ENCODE peak calls at places on chromosome X, in eight cellular contexts. J, S, V, P, L, K, G and D are unnamed samples.

GRCh38 chrX:72576161-72576896 is 3.7 kb upstream of the HDAC8 start:
- DNase-seq in J (no peak), S (peak; percentile 1), V (no peak), P (no peak), L (no peak), K (no peak), G (no peak), D (no peak)

GRCh38 chrX:41148553-41148952 is 63.3 kb downstream of the USP9X start:
- DNase-seq in J (no peak), S (no peak), V (no peak), P (no peak), L (no peak), K (no peak), G (no peak), D (no peak)

GRCh38 chrX:144566592-144566991 is 680.7 kb upstream of the SPANXN1 start:
- DNase-seq in J (no peak), S (no peak), V (no peak), P (no peak), L (no peak), K (no peak), G (no peak), D (no peak)

GRCh38 chrX:123648028-123648810 is 84.6 kb downstream of the THOC2 start:
- DNase-seq in J (peak; percentile 60), S (peak; percentile 81), V (no peak), P (peak; percentile 70), L (no peak), K (no peak), G (no peak), D (no peak)

GRCh38 chrX:133555796-133556458 is 140.6 kb upstream of the GPC4 start:
- DNase-seq in J (no peak), S (no peak), V (no peak), P (no peak), L (no peak), K (no peak), G (no peak), D (no peak)

GRCh38 chrX:38982843-38983242 is 181.6 kb downstream of the MID1IP1 start:
- DNase-seq in J (no peak), S (no peak), V (no peak), P (no peak), L (no peak), K (no peak), G (no peak), D (no peak)

GRCh38 chrX:9163153-9163790 is 129.3 kb upstream of the FAM9B start:
- DNase-seq in J (no peak), S (no peak), V (no peak), P (no peak), L (no peak), K (no peak), G (peak; percentile 41), D (peak; percentile 62)

GRCh38 chrX:134600714-134601113 is 57.6 kb downstream of the PLAC1 start:
- DNase-seq in J (no peak), S (no peak), V (no peak), P (no peak), L (no peak), K (no peak), G (no peak), D (no peak)

GRCh38 chrX:69309074-69309792 is 144.0 kb upstream of the PJA1 start:
- DNase-seq in J (no peak), S (peak; percentile 71), V (no peak), P (no peak), L (no peak), K (no peak), G (no peak), D (peak; percentile 54)

GRCh38 chrX:150062292-150063137 is 124.2 kb upstream of the EOLA2 start:
- DNase-seq in J (no peak), S (no peak), V (no peak), P (no peak), L (peak; percentile 80), K (peak; percentile 36), G (no peak), D (peak; percentile 79)

GRCh38 chrX:45322820-45323219 is 122.1 kb upstream of the DIPK2B start:
- DNase-seq in J (no peak), S (no peak), V (no peak), P (no peak), L (no peak), K (no peak), G (no peak), D (no peak)

GRCh38 chrX:78329486-78329885 is 2.1 kb upstream of the CYSLTR1 start:
- DNase-seq in J (no peak), S (no peak), V (no peak), P (no peak), L (no peak), K (no peak), G (no peak), D (no peak)

GRCh38 chrX:41563881-41564280 is 116.7 kb downstream of the NYX start:
- DNase-seq in J (no peak), S (no peak), V (no peak), P (no peak), L (no peak), K (no peak), G (no peak), D (no peak)

GRCh38 chrX:8679572-8679971 is 52.4 kb downstream of the ANOS1 start:
- DNase-seq in J (peak; percentile 51), S (no peak), V (no peak), P (no peak), L (no peak), K (no peak), G (no peak), D (no peak)

GRCh38 chrX:5644786-5645185 is 583.9 kb downstream of the NLGN4X start:
- DNase-seq in J (no peak), S (no peak), V (no peak), P (no peak), L (no peak), K (no peak), G (no peak), D (no peak)

GRCh38 chrX:53089224-53089842 is 4.6 kb upstream of the KANTR start:
- DNase-seq in J (peak; percentile 47), S (no peak), V (peak; percentile 56), P (peak; percentile 51), L (peak; percentile 63), K (peak; percentile 29), G (no peak), D (peak; percentile 17)

GRCh38 chrX:10085223-10085622 is 71.6 kb upstream of the CLCN4 start:
- DNase-seq in J (no peak), S (no peak), V (no peak), P (no peak), L (no peak), K (no peak), G (no peak), D (no peak)

GRCh38 chrX:87755493-87755892 is 237.9 kb downstream of the KLHL4 start:
- DNase-seq in J (no peak), S (no peak), V (no peak), P (no peak), L (no peak), K (no peak), G (no peak), D (no peak)

GRCh38 chrX:18721683-18722499 is 14.4 kb downstream of the PPEF1 start:
- DNase-seq in J (no peak), S (peak; percentile 34), V (no peak), P (no peak), L (no peak), K (no peak), G (no peak), D (no peak)

GRCh38 chrX:21972721-21973120 is 32.2 kb downstream of the SMS start:
- DNase-seq in J (no peak), S (no peak), V (peak; percentile 18), P (no peak), L (no peak), K (no peak), G (no peak), D (peak; percentile 10)

DNA sequence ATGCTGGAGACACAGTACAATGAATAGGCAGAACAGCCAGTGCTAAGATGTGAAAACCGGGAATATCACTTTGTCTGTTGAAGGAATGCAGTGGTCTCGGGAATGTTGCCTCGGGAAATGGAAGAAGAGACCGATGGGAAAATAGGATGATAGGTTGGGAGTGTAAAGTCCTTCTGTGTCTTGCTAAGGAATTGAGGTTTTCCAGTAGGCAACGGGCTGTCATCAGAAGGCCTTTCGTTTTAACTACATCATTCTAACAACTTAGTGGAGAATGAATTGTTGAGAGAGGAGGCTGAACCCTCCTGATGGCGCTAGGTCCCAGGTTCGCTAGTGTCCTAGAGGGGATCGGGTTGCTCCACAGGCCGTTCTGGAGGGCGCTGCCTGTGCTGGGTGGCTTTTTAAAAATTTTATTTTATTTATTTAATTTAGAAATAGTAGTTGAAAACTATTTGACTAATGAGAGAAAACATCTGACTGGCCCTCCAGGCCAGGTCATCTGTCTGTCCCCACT is 735 bp downstream of the VBP1 start:
- DNase-seq in J (no peak), S (no peak), V (no peak), P (peak; percentile 16), L (no peak), K (no peak), G (no peak), D (no peak)
- H3K27ac ChIP-seq in J (peak overlapping the region; percentile 91), S (peak overlapping the region; percentile 86), V (peak overlapping the region; percentile 88), P (peak overlapping the region; percentile 96), L (peak overlapping the region; percentile 84), K (peak overlapping the region; percentile 91), G (peak overlapping the region; percentile 64), D (peak overlapping the region; percentile 87)

GRCh38 chrX:130139474-130140201 is 26.0 kb downstream of the AIFM1 start:
- DNase-seq in J (no peak), S (no peak), V (no peak), P (peak; percentile 8), L (no peak), K (no peak), G (no peak), D (no peak)
- H3K36me3 ChIP-seq in J (peaks cover 42% of the 10 kb centered on the region), S (peaks cover 4% of the 10 kb centered on the region), V (no peaks in the 10 kb centered on the region), P (peaks cover 3% of the 10 kb centered on the region), L (peaks cover 87% of the 10 kb centered on the region), K (peaks cover 54% of the 10 kb centered on the region), G (peaks cover 12% of the 10 kb centered on the region), D (no peaks in the 10 kb centered on the region)

GRCh38 chrX:107050195-107050709 is 50.2 kb upstream of the MORC4 start:
- DNase-seq in J (no peak), S (no peak), V (no peak), P (no peak), L (no peak), K (no peak), G (no peak), D (no peak)

GRCh38 chrX:107047622-107048021 is 47.6 kb upstream of the MORC4 start:
- DNase-seq in J (no peak), S (no peak), V (no peak), P (no peak), L (no peak), K (no peak), G (no peak), D (no peak)
- H3K4me1 ChIP-seq in J (no peaks in the 10 kb centered on the region), S (no peaks in the 10 kb centered on the region), V (no peaks in the 10 kb centered on the region), P (no peaks in the 10 kb centered on the region), L (no peaks in the 10 kb centered on the region), K (no peaks in the 10 kb centered on the region), G (no peaks in the 10 kb centered on the region), D (no peaks in the 10 kb centered on the region)

DNA sequence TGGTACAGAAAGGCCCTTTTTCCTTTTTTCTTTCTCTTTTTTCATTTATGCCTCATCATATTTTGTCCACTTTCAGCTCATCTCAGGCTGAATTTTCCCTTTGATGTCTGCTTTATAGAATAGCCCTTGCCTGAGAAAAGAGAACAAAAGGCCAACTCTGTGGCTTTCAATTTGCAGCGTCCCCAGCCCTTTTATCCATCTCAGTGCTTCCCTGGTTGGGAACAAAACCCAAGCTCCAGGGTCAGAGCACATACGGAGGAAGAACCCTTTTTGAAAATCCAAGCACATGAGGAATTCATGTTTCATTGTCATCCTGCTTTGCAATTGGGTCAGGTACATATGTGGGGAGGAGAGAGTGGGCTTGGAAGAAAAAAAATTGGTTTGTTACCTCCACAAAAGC is 47.5 kb downstream of the TMEM164 start:
- DNase-seq in J (no peak), S (no peak), V (no peak), P (no peak), L (no peak), K (no peak), G (no peak), D (no peak)
- H3K27ac ChIP-seq in J (no peak overlapping the region), S (no peak overlapping the region), V (no peak overlapping the region), P (no peak overlapping the region), L (peak overlapping the region; percentile 51), K (peak overlapping the region; percentile 79), G (no peak overlapping the region), D (no peak overlapping the region)